ENCODE peak calls at places on chromosomes 7 and 10, in nine cellular contexts. H is tibial nerve; E is hepatocyte; P is heart right ventricle; W is CD8-positive, alpha-beta T cell; N is keratinocyte; U is ovary; F is sigmoid colon; R is adrenal gland. T is an unnamed sample.

GRCh38 chr7:1967512-1968396 is 265.0 kb downstream of the MAD1L1 start:
- DNase-seq in F (no peak), P (no peak), W (no peak), E (no peak), U (no peak), R (no peak), N (no peak), H (no peak), T (no peak)

GRCh38 chr7:116588641-116589594 is 64.1 kb downstream of the CAV1 start:
- DNase-seq in R (no peak), E (peak; percentile 72), W (no peak), F (no peak), H (no peak), N (peak; percentile 28), U (no peak), P (no peak), T (no peak)

GRCh38 chr10:87771871-87772500 is 46.0 kb downstream of the ATAD1 start:
- DNase-seq in F (no peak), H (no peak), U (no peak), R (no peak), P (no peak), W (no peak), E (peak; percentile 21), N (no peak), T (no peak)

GRCh38 chr7:27204851-27205322 is 5.0 kb upstream of the HOXA13 start:
- DNase-seq in U (no peak), P (no peak), E (no peak), W (no peak), F (no peak), R (no peak), H (no peak), N (no peak), T (no peak)

GRCh38 chr7:32958046-32959025 is 1.1 kb downstream of the FKBP9 start:
- DNase-seq in P (peak; percentile 72), R (peak; percentile 58), U (no peak), F (peak; percentile 77), N (no peak), H (peak; percentile 38), W (no peak), E (peak; percentile 10), T (no peak)

GRCh38 chr7:6637544-6638229 is 569 bp downstream of the ZNF316 start:
- DNase-seq in R (no peak), E (peak; percentile 66), N (no peak), P (no peak), U (no peak), F (no peak), H (no peak), W (peak; percentile 41), T (no peak)

GRCh38 chr10:100346351-100346764 is 675 bp upstream of the SCD start:
- DNase-seq in P (peak; percentile 32), W (peak; percentile 45), N (no peak), E (peak; percentile 92), F (peak; percentile 75), U (peak; percentile 83), H (peak; percentile 31), R (peak; percentile 82), T (no peak)

GRCh38 chr10:44878704-44879530 is 32.2 kb upstream of the TMEM72 start:
- DNase-seq in F (peak; percentile 95), E (peak; percentile 95), N (peak; percentile 28), U (peak; percentile 93), W (peak; percentile 65), P (peak; percentile 86), H (peak; percentile 79), R (peak; percentile 93), T (peak; percentile 89)

GRCh38 chr7:104857458-104858425 is 156.3 kb upstream of the KMT2E start:
- DNase-seq in E (no peak), N (no peak), U (no peak), P (no peak), W (no peak), F (no peak), R (no peak), H (no peak), T (no peak)

GRCh38 chr10:29268011-29268410 is 20.9 kb upstream of the LYZL1 start:
- DNase-seq in F (no peak), R (no peak), N (no peak), H (no peak), E (no peak), W (no peak), P (no peak), U (no peak), T (no peak)

GRCh38 chr10:29163746-29164145 is 125.1 kb upstream of the LYZL1 start:
- DNase-seq in W (no peak), F (no peak), H (no peak), E (no peak), U (no peak), R (no peak), P (peak; percentile 23), N (peak; percentile 25), T (no peak)

GRCh38 chr7:32347244-32347828 is 142.8 kb downstream of the LSM5 start:
- DNase-seq in U (no peak), E (peak; percentile 12), R (peak; percentile 62), W (no peak), N (no peak), H (no peak), P (peak; percentile 17), F (no peak), T (no peak)

GRCh38 chr7:50610521-50611277 is 45.5 kb upstream of the DDC start:
- DNase-seq in U (no peak), W (peak; percentile 28), E (no peak), F (no peak), P (no peak), R (no peak), H (no peak), N (peak; percentile 52), T (no peak)

GRCh38 chr7:26441640-26442277 is 150.1 kb downstream of the SNX10 start:
- DNase-seq in W (no peak), N (no peak), H (no peak), F (no peak), P (no peak), U (no peak), E (no peak), R (no peak), T (no peak)

GRCh38 chr10:73908853-73909611 is 1.9 kb upstream of the PLAU start:
- DNase-seq in E (peak; percentile 68), U (no peak), P (peak; percentile 69), F (peak; percentile 71), R (peak; percentile 53), N (peak; percentile 92), W (no peak), H (no peak), T (no peak)

GRCh38 chr10:53005612-53006325 is 233.2 kb upstream of the MBL2 start:
- DNase-seq in H (no peak), R (no peak), F (no peak), N (no peak), U (no peak), P (no peak), W (no peak), E (no peak), T (no peak)

GRCh38 chr7:7554021-7554432 is 12.7 kb upstream of the MIOS start:
- DNase-seq in E (no peak), P (no peak), F (no peak), H (no peak), U (no peak), N (no peak), R (no peak), W (no peak), T (no peak)

GRCh38 chr10:77643795-77644468 is 6.3 kb upstream of the KCNMA1 start:
- DNase-seq in U (peak; percentile 38), E (peak; percentile 73), P (no peak), W (no peak), F (no peak), N (peak; percentile 23), H (no peak), R (peak; percentile 69), T (no peak)

GRCh38 chr10:114541081-114541833 is 116.8 kb downstream of the ABLIM1 start:
- DNase-seq in N (no peak), R (peak; percentile 83), E (peak; percentile 49), W (peak; percentile 62), U (peak; percentile 77), H (peak; percentile 54), P (peak; percentile 80), F (peak; percentile 89), T (peak; percentile 85)

GRCh38 chr7:13903997-13904396 is 85.5 kb downstream of the ETV1 start:
- DNase-seq in P (no peak), R (no peak), E (no peak), H (no peak), W (no peak), N (no peak), F (no peak), U (no peak), T (no peak)

GRCh38 chr7:46830-47140 is 145.6 kb upstream of the FAM20C start:
- DNase-seq in N (no peak), F (no peak), P (no peak), E (no peak), W (no peak), R (no peak), H (no peak), U (peak; percentile 4), T (no peak)

GRCh38 chr7:380226-380550 is 90.2 kb downstream of the FOXL3 start:
- DNase-seq in F (no peak), H (no peak), R (no peak), P (no peak), N (no peak), W (no peak), U (no peak), E (no peak), T (no peak)

GRCh38 chr7:157347217-157347904 is 10.6 kb downstream of the DNAJB6 start:
- DNase-seq in F (peak; percentile 90), R (peak; percentile 79), E (peak; percentile 34), N (no peak), W (no peak), P (peak; percentile 33), U (peak; percentile 35), H (peak; percentile 18), T (no peak)

GRCh38 chr10:63464402-63465292 is 1.1 kb downstream of the JMJD1C start:
- DNase-seq in H (no peak), P (no peak), N (no peak), W (no peak), R (no peak), E (peak; percentile 11), F (no peak), U (no peak), T (no peak)
- H3K27ac ChIP-seq in H (peak overlapping the region; percentile 91), P (peak overlapping the region; percentile 94), N (peak overlapping the region; percentile 78), W (peak overlapping the region; percentile 79), R (peak overlapping the region; percentile 94), E (peak overlapping the region; percentile 97), F (peak overlapping the region; percentile 89), U (peak overlapping the region; percentile 92), T (peak overlapping the region; percentile 95)

GRCh38 chr10:120581496-120581895 is 124.5 kb downstream of the PLPP4 start:
- DNase-seq in R (no peak), H (no peak), E (peak; percentile 14), F (no peak), N (no peak), W (no peak), P (no peak), U (no peak), T (no peak)
- TF ChIP-seq CTCF in R (no peak), H (no peak), E (no peak), F (no peak), N (no peak), W (no peak), P (no peak), U (no peak), T (no peak)

GRCh38 chr10:90363799-90364483 is 493.9 kb downstream of the HTR7 start:
- DNase-seq in W (no peak), N (no peak), H (no peak), F (no peak), R (no peak), E (no peak), P (no peak), U (no peak), T (no peak)
- H3K27ac ChIP-seq in W (no peak overlapping the region), N (no peak overlapping the region), H (no peak overlapping the region), F (no peak overlapping the region), R (no peak overlapping the region), E (no peak overlapping the region), P (no peak overlapping the region), U (no peak overlapping the region), T (no peak overlapping the region)

GRCh38 chr7:138097064-138097741 is 20.9 kb downstream of the AKR1D1 start:
- DNase-seq in E (peak; percentile 62), P (peak; percentile 6), H (no peak), R (peak; percentile 67), W (no peak), F (no peak), N (no peak), U (no peak), T (no peak)
- TF ChIP-seq CTCF in E (peak; percentile 40), P (peak; percentile 40), H (peak; percentile 17), R (peak; percentile 48), W (no peak), F (no peak), N (no peak), U (no peak), T (no peak)